ENCODE peak calls at places on chromosomes 5 and 9, in four cellular contexts. One of them, this sample, is unnamed.

GRCh38 chr5:168047669-168048111 is 243.8 kb upstream of the WWC1 start:
- DNase-seq in DMS 273 treated with DMSO at 0.1 percent for 48 hours: no peak
- DNase-seq in NCI-H1436 treated with DMSO at 0.1 percent for 48 hours: no peak
- DNase-seq in kidney tubule cell: no peak
- DNase-seq in this sample: peak; percentile 42

GRCh38 chr9:115022760-115023434 is 92.5 kb upstream of the TNFSF8 start:
- DNase-seq in DMS 273 treated with DMSO at 0.1 percent for 48 hours: no peak
- DNase-seq in NCI-H1436 treated with DMSO at 0.1 percent for 48 hours: no peak
- DNase-seq in kidney tubule cell: peak; percentile 88
- DNase-seq in this sample: peak; percentile 92

GRCh38 chr9:32954642-32955041 is 46.8 kb downstream of the APTX start:
- DNase-seq in DMS 273 treated with DMSO at 0.1 percent for 48 hours: peak; percentile 10
- DNase-seq in NCI-H1436 treated with DMSO at 0.1 percent for 48 hours: no peak
- DNase-seq in kidney tubule cell: no peak
- DNase-seq in this sample: peak; percentile 12

GRCh38 chr9:136700959-136701664 is 11.3 kb upstream of the DIPK1B start:
- DNase-seq in DMS 273 treated with DMSO at 0.1 percent for 48 hours: no peak
- DNase-seq in NCI-H1436 treated with DMSO at 0.1 percent for 48 hours: no peak
- DNase-seq in kidney tubule cell: peak; percentile 50
- DNase-seq in this sample: no peak

GRCh38 chr9:70826562-70826961 is 294.9 kb downstream of the TRPM3 start:
- DNase-seq in DMS 273 treated with DMSO at 0.1 percent for 48 hours: no peak
- DNase-seq in NCI-H1436 treated with DMSO at 0.1 percent for 48 hours: no peak
- DNase-seq in kidney tubule cell: no peak
- DNase-seq in this sample: no peak

GRCh38 chr5:147912015-147912414 is 5.7 kb upstream of the C5orf46 start:
- DNase-seq in DMS 273 treated with DMSO at 0.1 percent for 48 hours: no peak
- DNase-seq in NCI-H1436 treated with DMSO at 0.1 percent for 48 hours: no peak
- DNase-seq in kidney tubule cell: no peak
- DNase-seq in this sample: no peak

GRCh38 chr5:34914671-34915138 is 599 bp downstream of the RAD1 start:
- DNase-seq in DMS 273 treated with DMSO at 0.1 percent for 48 hours: no peak
- DNase-seq in NCI-H1436 treated with DMSO at 0.1 percent for 48 hours: no peak
- DNase-seq in kidney tubule cell: no peak
- DNase-seq in this sample: peak; percentile 83

GRCh38 chr5:95960802-95961616 is 642 bp downstream of the ELL2 start:
- DNase-seq in DMS 273 treated with DMSO at 0.1 percent for 48 hours: peak; percentile 55
- DNase-seq in NCI-H1436 treated with DMSO at 0.1 percent for 48 hours: no peak
- DNase-seq in kidney tubule cell: peak; percentile 87
- DNase-seq in this sample: peak; percentile 77

GRCh38 chr5:6446626-6447309 is 1.9 kb upstream of the UBE2QL1 start:
- DNase-seq in DMS 273 treated with DMSO at 0.1 percent for 48 hours: no peak
- DNase-seq in NCI-H1436 treated with DMSO at 0.1 percent for 48 hours: no peak
- DNase-seq in kidney tubule cell: no peak
- DNase-seq in this sample: peak; percentile 4

GRCh38 chr9:6055213-6055612 is 39.8 kb upstream of the RANBP6 start:
- DNase-seq in DMS 273 treated with DMSO at 0.1 percent for 48 hours: peak; percentile 70
- DNase-seq in NCI-H1436 treated with DMSO at 0.1 percent for 48 hours: peak; percentile 49
- DNase-seq in kidney tubule cell: peak; percentile 91
- DNase-seq in this sample: peak; percentile 99

GRCh38 chr9:14910178-14910805 is at the start of gene FREM1:
- DNase-seq in DMS 273 treated with DMSO at 0.1 percent for 48 hours: peak; percentile 90
- DNase-seq in NCI-H1436 treated with DMSO at 0.1 percent for 48 hours: no peak
- DNase-seq in kidney tubule cell: peak; percentile 9
- DNase-seq in this sample: peak; percentile 15

GRCh38 chr5:132059043-132059695 is 1.3 kb upstream of the IL3 start:
- DNase-seq in DMS 273 treated with DMSO at 0.1 percent for 48 hours: no peak
- DNase-seq in NCI-H1436 treated with DMSO at 0.1 percent for 48 hours: no peak
- DNase-seq in kidney tubule cell: no peak
- DNase-seq in this sample: no peak

GRCh38 chr9:99253134-99253533 is 31.1 kb downstream of the SEC61B start:
- DNase-seq in DMS 273 treated with DMSO at 0.1 percent for 48 hours: no peak
- DNase-seq in NCI-H1436 treated with DMSO at 0.1 percent for 48 hours: no peak
- DNase-seq in kidney tubule cell: no peak
- DNase-seq in this sample: no peak

GRCh38 chr5:749101-749670 is 35.3 kb downstream of the ZDHHC11B start:
- DNase-seq in DMS 273 treated with DMSO at 0.1 percent for 48 hours: no peak
- DNase-seq in NCI-H1436 treated with DMSO at 0.1 percent for 48 hours: no peak
- DNase-seq in kidney tubule cell: no peak
- DNase-seq in this sample: no peak

GRCh38 chr5:168177831-168178450 is 113.5 kb upstream of the WWC1 start:
- DNase-seq in DMS 273 treated with DMSO at 0.1 percent for 48 hours: no peak
- DNase-seq in NCI-H1436 treated with DMSO at 0.1 percent for 48 hours: no peak
- DNase-seq in kidney tubule cell: no peak
- DNase-seq in this sample: no peak

GRCh38 chr5:50874985-50875330 is 208.5 kb downstream of the PARP8 start:
- DNase-seq in DMS 273 treated with DMSO at 0.1 percent for 48 hours: no peak
- DNase-seq in NCI-H1436 treated with DMSO at 0.1 percent for 48 hours: no peak
- DNase-seq in kidney tubule cell: no peak
- DNase-seq in this sample: no peak

GRCh38 chr5:179297486-179298180 is 47.6 kb downstream of the ADAMTS2 start:
- DNase-seq in DMS 273 treated with DMSO at 0.1 percent for 48 hours: no peak
- DNase-seq in NCI-H1436 treated with DMSO at 0.1 percent for 48 hours: no peak
- DNase-seq in kidney tubule cell: no peak
- DNase-seq in this sample: no peak

GRCh38 chr9:99118782-99119466 is 14.0 kb downstream of the TGFBR1 start:
- DNase-seq in DMS 273 treated with DMSO at 0.1 percent for 48 hours: no peak
- DNase-seq in NCI-H1436 treated with DMSO at 0.1 percent for 48 hours: no peak
- DNase-seq in kidney tubule cell: no peak
- DNase-seq in this sample: no peak

GRCh38 chr9:90893706-90894105 is 92.1 kb downstream of the SYK start:
- DNase-seq in DMS 273 treated with DMSO at 0.1 percent for 48 hours: no peak
- DNase-seq in NCI-H1436 treated with DMSO at 0.1 percent for 48 hours: no peak
- DNase-seq in kidney tubule cell: no peak
- DNase-seq in this sample: no peak

GRCh38 chr5:149422429-149423286 is 43.6 kb upstream of the IL17B start:
- DNase-seq in DMS 273 treated with DMSO at 0.1 percent for 48 hours: no peak
- DNase-seq in NCI-H1436 treated with DMSO at 0.1 percent for 48 hours: no peak
- DNase-seq in kidney tubule cell: no peak
- DNase-seq in this sample: peak; percentile 98

GRCh38 chr5:88952344-88952743 is 69.4 kb upstream of the MEF2C start:
- DNase-seq in DMS 273 treated with DMSO at 0.1 percent for 48 hours: peak; percentile 60
- DNase-seq in NCI-H1436 treated with DMSO at 0.1 percent for 48 hours: peak; percentile 68
- DNase-seq in kidney tubule cell: peak; percentile 31
- DNase-seq in this sample: no peak